ENCODE peak calls at places on chromosomes 11 and 22, in ten cellular contexts. Y is H9; P is prostate gland; A is left ventricle myocardium inferior; U is tibial artery; X is CD8-positive, alpha-beta T cell; T is naive thymus-derived CD4-positive, alpha-beta T cell; O is MM.1S; Q is GM23248; G is endodermal cell. D is an unnamed sample. For H3K9me3 and H3K4me1, the result is how much of the 10 kb centered on the place peaks cover.

GRCh38 chr11:120931057-120931779 is 92.7 kb upstream of the TBCEL start:
- DNase-seq in Y (peak), P (no peak), A (no peak), U (no peak), X (no peak), T (no peak), O (peak), Q (no peak), G (peak), D (no peak)

GRCh38 chr11:28697920-28698827 is 590.0 kb downstream of the METTL15 start:
- DNase-seq in Y (peak), P (peak), A (peak), U (peak), X (no peak), T (no peak), O (peak), Q (peak), G (peak), D (no peak)

GRCh38 chr11:118012083-118012669 is 26.0 kb downstream of the IL10RA start:
- DNase-seq in Y (no peak), P (no peak), A (no peak), U (no peak), X (no peak), T (no peak), O (peak), Q (peak), G (no peak), D (no peak)

GRCh38 chr11:67373916-67374570 is 645 bp upstream of the CLCF1 start:
- DNase-seq in Y (peak), P (peak), A (peak), U (peak), X (no peak), T (peak), O (peak), Q (peak), G (peak), D (peak)

GRCh38 chr11:62601114-62601363 is 626 bp downstream of the MTA2 start:
- DNase-seq in Y (no peak), P (no peak), A (peak), U (no peak), X (no peak), T (no peak), O (peak), Q (peak), G (peak), D (no peak)

GRCh38 chr22:49072996-49073645 is 754.6 kb downstream of the BRD1 start:
- DNase-seq in Y (no peak), P (no peak), A (no peak), U (peak), X (no peak), T (no peak), O (no peak), Q (no peak), G (no peak), D (no peak)

GRCh38 chr11:132846080-132846479 is 686.2 kb downstream of the OPCML start:
- DNase-seq in Y (no peak), P (no peak), A (no peak), U (no peak), X (no peak), T (no peak), O (no peak), Q (no peak), G (no peak), D (no peak)

GRCh38 chr11:8285796-8286195 is 22.1 kb upstream of the LMO1 start:
- DNase-seq in Y (peak), P (no peak), A (no peak), U (peak), X (no peak), T (no peak), O (no peak), Q (no peak), G (no peak), D (no peak)

GRCh38 chr11:42992594-42992993 is 319.2 kb upstream of the API5 start:
- DNase-seq in Y (no peak), P (no peak), A (no peak), U (no peak), X (no peak), T (no peak), O (no peak), Q (no peak), G (no peak), D (no peak)

GRCh38 chr11:23923357-23923756 is 573.5 kb upstream of the LUZP2 start:
- DNase-seq in Y (no peak), P (no peak), A (no peak), U (no peak), X (no peak), T (no peak), O (no peak), Q (no peak), G (no peak), D (no peak)

GRCh38 chr11:2541881-2542361 is 97.1 kb downstream of the KCNQ1 start:
- DNase-seq in Y (no peak), P (no peak), A (peak), U (peak), X (no peak), T (no peak), O (no peak), Q (no peak), G (peak), D (no peak)

GRCh38 chr11:78168539-78169477 is 19.6 kb downstream of the KCTD21 start:
- DNase-seq in Y (no peak), P (peak), A (peak), U (peak), X (no peak), T (no peak), O (no peak), Q (peak), G (no peak), D (peak)

GRCh38 chr11:57230316-57230715 is 6.7 kb downstream of the APLNR start:
- DNase-seq in Y (no peak), P (no peak), A (no peak), U (no peak), X (no peak), T (no peak), O (no peak), Q (no peak), G (no peak), D (no peak)

GRCh38 chr11:75301602-75302345 is 49.7 kb downstream of the ARRB1 start:
- DNase-seq in Y (no peak), P (peak), A (peak), U (no peak), X (no peak), T (no peak), O (no peak), Q (no peak), G (no peak), D (no peak)

GRCh38 chr11:83007909-83008580 is 63.7 kb downstream of the RAB30 start:
- DNase-seq in Y (no peak), P (no peak), A (peak), U (peak), X (no peak), T (no peak), O (peak), Q (no peak), G (peak), D (peak)

GRCh38 chr11:18987454-18988231 is 48.4 kb upstream of the MRGPRX1 start:
- DNase-seq in Y (no peak), P (no peak), A (no peak), U (no peak), X (no peak), T (no peak), O (no peak), Q (peak), G (no peak), D (no peak)

GRCh38 chr11:69888671-69889076 is 69.5 kb upstream of the FGF3 start:
- DNase-seq in Y (peak), P (peak), A (peak), U (no peak), X (peak), T (peak), O (peak), Q (peak), G (peak), D (peak)

GRCh38 chr11:6568191-6568918 is 35.1 kb downstream of the RRP8 start:
- DNase-seq in Y (peak), P (no peak), A (peak), U (no peak), X (no peak), T (no peak), O (peak), Q (peak), G (peak), D (no peak)

GRCh38 chr11:77776455-77776854 is 44.1 kb downstream of the RSF1 start:
- DNase-seq in Y (no peak), P (no peak), A (no peak), U (no peak), X (no peak), T (peak), O (peak), Q (peak), G (no peak), D (no peak)

GRCh38 chr11:74925281-74925680 is 23.6 kb downstream of the XRRA1 start:
- DNase-seq in Y (no peak), P (no peak), A (no peak), U (no peak), X (no peak), T (no peak), O (no peak), Q (peak), G (no peak), D (no peak)

GRCh38 chr11:68550485-68550817 is 89.9 kb downstream of the PPP6R3 start:
- DNase-seq in Y (no peak), P (no peak), A (no peak), U (no peak), X (no peak), T (peak), O (no peak), Q (peak), G (no peak), D (no peak)

GRCh38 chr11:132670921-132671675 is 861.2 kb downstream of the OPCML start:
- DNase-seq in Y (no peak), P (no peak), A (no peak), U (no peak), X (no peak), T (no peak), O (no peak), Q (no peak), G (no peak), D (no peak)

GRCh38 chr11:130798280-130798679 is 118.0 kb downstream of the SNX19 start:
- DNase-seq in Y (no peak), P (no peak), A (no peak), U (no peak), X (no peak), T (no peak), O (no peak), Q (peak), G (no peak), D (no peak)

GRCh38 chr11:57324154-57324885 is 432 bp downstream of the TNKS1BP1 start:
- DNase-seq in Y (peak), P (peak), A (peak), U (peak), X (no peak), T (no peak), O (no peak), Q (peak), G (peak), D (peak)

GRCh38 chr11:2325719-2326118 is 23.9 kb downstream of the TSPAN32 start:
- DNase-seq in Y (no peak), P (peak), A (peak), U (no peak), X (no peak), T (no peak), O (no peak), Q (peak), G (no peak), D (peak)

GRCh38 chr11:15938362-15938725 is 418.0 kb downstream of the SOX6 start:
- DNase-seq in Y (no peak), P (no peak), A (no peak), U (no peak), X (no peak), T (no peak), O (no peak), Q (no peak), G (no peak), D (no peak)

GRCh38 chr11:8342821-8343681 is 79.4 kb upstream of the LMO1 start:
- DNase-seq in Y (no peak), P (no peak), A (no peak), U (no peak), X (no peak), T (no peak), O (peak), Q (no peak), G (no peak), D (no peak)

GRCh38 chr11:3104051-3104714 is 47.0 kb upstream of the CARS1 start:
- DNase-seq in Y (peak), P (no peak), A (no peak), U (peak), X (no peak), T (no peak), O (no peak), Q (no peak), G (peak), D (peak)

GRCh38 chr22:40025856-40026255 is 31.1 kb downstream of the FAM83F start:
- DNase-seq in Y (no peak), P (no peak), A (no peak), U (no peak), X (no peak), T (no peak), O (no peak), Q (no peak), G (no peak), D (no peak)

GRCh38 chr11:127653071-127653470 is 652.5 kb upstream of the KIRREL3 start:
- DNase-seq in Y (no peak), P (no peak), A (no peak), U (no peak), X (no peak), T (no peak), O (no peak), Q (no peak), G (no peak), D (no peak)

GRCh38 chr11:106246495-106246894 is 169.0 kb downstream of the AASDHPPT start:
- DNase-seq in Y (no peak), P (no peak), A (no peak), U (no peak), X (no peak), T (no peak), O (no peak), Q (no peak), G (no peak), D (no peak)

GRCh38 chr11:106249857-106250256 is 172.4 kb downstream of the AASDHPPT start:
- DNase-seq in Y (no peak), P (no peak), A (no peak), U (no peak), X (no peak), T (no peak), O (no peak), Q (peak), G (no peak), D (no peak)
- H3K27ac ChIP-seq in Y (no peak), P (no peak), A (no peak), U (no peak), X (no peak), T (no peak), O (no peak), Q (no peak), G (peak), D (no peak)

GRCh38 chr22:22983123-22983522 is 87.2 kb upstream of the GNAZ start:
- DNase-seq in Y (no peak), P (no peak), A (no peak), U (no peak), X (no peak), T (no peak), O (peak), Q (no peak), G (no peak), D (no peak)

GRCh38 chr22:22983816-22984215 is 86.5 kb upstream of the GNAZ start:
- DNase-seq in Y (no peak), P (no peak), A (no peak), U (no peak), X (no peak), T (no peak), O (no peak), Q (no peak), G (no peak), D (no peak)

GRCh38 chr22:22981670-22982571 is 88.4 kb upstream of the GNAZ start:
- DNase-seq in Y (no peak), P (no peak), A (no peak), U (no peak), X (no peak), T (no peak), O (no peak), Q (no peak), G (no peak), D (no peak)

GRCh38 chr22:22984967-22985366 is 85.4 kb upstream of the GNAZ start:
- DNase-seq in Y (no peak), P (no peak), A (no peak), U (no peak), X (no peak), T (no peak), O (no peak), Q (no peak), G (no peak), D (no peak)

GRCh38 chr22:22982616-22983015 is 87.7 kb upstream of the GNAZ start:
- DNase-seq in Y (no peak), P (no peak), A (no peak), U (no peak), X (no peak), T (no peak), O (no peak), Q (no peak), G (no peak), D (no peak)
- H3K9me3 ChIP-seq in Y (under half), P (under half), A (under half), U (under half), X (under half), T (under half), O (under half), Q (under half), G (half or more), D (under half)

GRCh38 chr22:21824439-21824912 is 43.0 kb downstream of the MAPK1 start:
- DNase-seq in Y (no peak), P (no peak), A (no peak), U (no peak), X (no peak), T (no peak), O (no peak), Q (no peak), G (no peak), D (no peak)
- H3K4me1 ChIP-seq in Y (under half), P (under half), A (half or more), U (under half), X (under half), T (under half), O (under half), Q (under half), G (under half), D (under half)

GRCh38 chr22:30289126-30289979 is at the start of gene CASTOR1:
- DNase-seq in Y (peak), P (peak), A (peak), U (peak), X (peak), T (peak), O (peak), Q (peak), G (peak), D (peak)

GRCh38 chr22:30290679-30291333 is 1.5 kb upstream of the CASTOR1 start:
- DNase-seq in Y (no peak), P (peak), A (peak), U (peak), X (no peak), T (no peak), O (no peak), Q (peak), G (peak), D (no peak)

GRCh38 chr22:30290318-30290678 is 993 bp upstream of the CASTOR1 start:
- DNase-seq in Y (no peak), P (peak), A (no peak), U (no peak), X (no peak), T (no peak), O (no peak), Q (peak), G (peak), D (peak)

GRCh38 chr22:30288414-30289125 is 735 bp downstream of the CASTOR1 start:
- DNase-seq in Y (no peak), P (no peak), A (no peak), U (no peak), X (no peak), T (no peak), O (no peak), Q (no peak), G (peak), D (no peak)

DNA sequence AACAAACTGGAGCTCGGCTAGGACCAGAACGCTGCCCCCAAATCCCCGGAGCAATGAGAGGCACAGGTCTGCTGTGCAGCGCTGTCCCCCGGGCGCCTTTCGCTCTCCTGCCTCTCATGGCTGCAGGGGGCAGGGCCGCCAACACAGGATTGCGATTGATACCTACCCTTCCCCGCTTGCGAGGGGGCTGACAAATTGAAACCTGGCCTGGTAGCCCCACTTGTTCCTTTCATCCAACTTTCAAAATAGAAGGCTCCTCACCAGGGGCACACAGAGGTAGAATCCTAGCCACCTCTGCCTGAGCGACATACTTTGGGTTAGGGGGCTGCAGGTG is 642 bp upstream of the CASTOR1 start:
- DNase-seq in Y (no peak), P (no peak), A (no peak), U (peak), X (no peak), T (no peak), O (no peak), Q (no peak), G (no peak), D (no peak)
- H3K27ac ChIP-seq in Y (no peak), P (peak), A (peak), U (peak), X (peak), T (peak), O (peak), Q (peak), G (no peak), D (peak)